ENCODE peak calls at places on chromosomes 1 and 21, in ten cellular contexts. H, S, W, N, V, G, Y, A, D and J are unnamed samples.

GRCh38 chr1:58941471-58942289 is 157.8 kb upstream of the JUN start:
- DNase-seq in H (no peak), S (no peak), W (no peak), N (no peak), V (no peak), G (no peak), Y (no peak), A (no peak), D (no peak), J (no peak)

GRCh38 chr1:48572632-48573258 is 100.7 kb upstream of the SPATA6 start:
- DNase-seq in H (peak), S (peak), W (peak), N (peak), V (peak), G (no peak), Y (no peak), A (no peak), D (peak), J (peak)

GRCh38 chr1:34128186-34128889 is 36.7 kb downstream of the CSMD2 start:
- DNase-seq in H (no peak), S (no peak), W (no peak), N (no peak), V (no peak), G (no peak), Y (no peak), A (no peak), D (no peak), J (no peak)

GRCh38 chr1:231260351-231260750 is 19.3 kb downstream of the GNPAT start:
- DNase-seq in H (no peak), S (no peak), W (no peak), N (no peak), V (no peak), G (no peak), Y (no peak), A (no peak), D (no peak), J (no peak)

GRCh38 chr1:2496087-2496622 is 20.1 kb downstream of the PLCH2 start:
- DNase-seq in H (no peak), S (no peak), W (no peak), N (no peak), V (peak), G (no peak), Y (no peak), A (no peak), D (peak), J (no peak)

GRCh38 chr1:38018864-38019343 is 6.4 kb downstream of the UTP11 start:
- DNase-seq in H (no peak), S (no peak), W (no peak), N (no peak), V (peak), G (peak), Y (no peak), A (no peak), D (peak), J (no peak)

GRCh38 chr21:33041981-33042380 is 16.2 kb downstream of the OLIG2 start:
- DNase-seq in H (no peak), S (no peak), W (no peak), N (no peak), V (no peak), G (peak), Y (no peak), A (no peak), D (no peak), J (no peak)

GRCh38 chr1:94798054-94798453 is 22.1 kb upstream of the SLC44A3 start:
- DNase-seq in H (no peak), S (no peak), W (no peak), N (no peak), V (no peak), G (no peak), Y (no peak), A (no peak), D (no peak), J (no peak)

GRCh38 chr1:244226440-244226839 is 175.4 kb downstream of the ZBTB18 start:
- DNase-seq in H (no peak), S (no peak), W (no peak), N (no peak), V (no peak), G (no peak), Y (no peak), A (no peak), D (no peak), J (no peak)

GRCh38 chr1:231541842-231542241 is 13.4 kb downstream of the TSNAX start:
- DNase-seq in H (peak), S (no peak), W (no peak), N (no peak), V (no peak), G (no peak), Y (no peak), A (no peak), D (no peak), J (no peak)

GRCh38 chr1:229784834-229785233 is 158.8 kb downstream of the URB2 start:
- DNase-seq in H (no peak), S (no peak), W (no peak), N (no peak), V (no peak), G (no peak), Y (no peak), A (no peak), D (no peak), J (no peak)

GRCh38 chr1:8061673-8062386 is 35.7 kb upstream of the ERRFI1 start:
- DNase-seq in H (no peak), S (no peak), W (no peak), N (no peak), V (no peak), G (peak), Y (no peak), A (no peak), D (no peak), J (no peak)

GRCh38 chr1:31822766-31823165 is 6.9 kb upstream of the SPOCD1 start:
- DNase-seq in H (no peak), S (no peak), W (no peak), N (no peak), V (no peak), G (no peak), Y (no peak), A (no peak), D (no peak), J (no peak)

GRCh38 chr1:54161495-54162168 is 8.8 kb upstream of the CDCP2 start:
- DNase-seq in H (no peak), S (no peak), W (no peak), N (no peak), V (no peak), G (no peak), Y (no peak), A (no peak), D (no peak), J (no peak)

GRCh38 chr21:38834725-38835124 is 29.0 kb downstream of the ETS2 start:
- DNase-seq in H (no peak), S (no peak), W (no peak), N (no peak), V (no peak), G (no peak), Y (no peak), A (no peak), D (no peak), J (no peak)

GRCh38 chr1:52707927-52708655 is 9.9 kb upstream of the COA7 start:
- DNase-seq in H (no peak), S (no peak), W (no peak), N (no peak), V (no peak), G (peak), Y (no peak), A (no peak), D (no peak), J (no peak)

GRCh38 chr1:910311-910880 is 13.3 kb upstream of the SAMD11 start:
- DNase-seq in H (peak), S (peak), W (no peak), N (no peak), V (no peak), G (no peak), Y (peak), A (no peak), D (peak), J (no peak)

GRCh38 chr1:155324717-155325595 is 4.3 kb downstream of the RUSC1 start:
- DNase-seq in H (peak), S (peak), W (no peak), N (peak), V (peak), G (peak), Y (peak), A (no peak), D (peak), J (peak)

GRCh38 chr1:34332996-34333395 is 156.3 kb downstream of the C1orf94 start:
- DNase-seq in H (no peak), S (no peak), W (no peak), N (no peak), V (peak), G (no peak), Y (no peak), A (no peak), D (no peak), J (no peak)

GRCh38 chr1:118290571-118290970 is 105.5 kb upstream of the SPAG17 start:
- DNase-seq in H (no peak), S (no peak), W (no peak), N (no peak), V (no peak), G (no peak), Y (no peak), A (no peak), D (no peak), J (no peak)